ENCODE peak calls at places on chromosomes 6 and 20, in seven cellular contexts. One of them, this sample, is unnamed.
A peak's percentile ranks its signal among the peaks of the same experiment; 100 is the strongest.

GRCh38 chr20:43725666-43726065 is 1.1 kb downstream of the GTSF1L start:
- DNase-seq in mammary epithelial cell: no peak
- DNase-seq in thoracic aorta: no peak
- DNase-seq in AG10803: peak; percentile 18
- DNase-seq in fibroblast of lung: no peak
- DNase-seq in left lung: no peak
- DNase-seq in B cell: no peak
- DNase-seq in this sample: peak; percentile 24

GRCh38 chr6:142045380-142046270 is 87.1 kb upstream of the GJE1 start:
- DNase-seq in mammary epithelial cell: no peak
- DNase-seq in thoracic aorta: no peak
- DNase-seq in AG10803: peak; percentile 74
- DNase-seq in fibroblast of lung: peak; percentile 16
- DNase-seq in left lung: no peak
- DNase-seq in B cell: no peak
- DNase-seq in this sample: peak; percentile 72

GRCh38 chr20:34580588-34580940 is 22.0 kb downstream of the MAP1LC3A start:
- DNase-seq in mammary epithelial cell: no peak
- DNase-seq in thoracic aorta: no peak
- DNase-seq in AG10803: no peak
- DNase-seq in fibroblast of lung: no peak
- DNase-seq in left lung: no peak
- DNase-seq in B cell: no peak
- DNase-seq in this sample: no peak

GRCh38 chr6:4829089-4829488 is 52.9 kb downstream of the CDYL start:
- DNase-seq in mammary epithelial cell: no peak
- DNase-seq in thoracic aorta: no peak
- DNase-seq in AG10803: no peak
- DNase-seq in fibroblast of lung: no peak
- DNase-seq in left lung: no peak
- DNase-seq in B cell: no peak
- DNase-seq in this sample: no peak

GRCh38 chr6:132734694-132735236 is 20.9 kb upstream of the VNN1 start:
- DNase-seq in mammary epithelial cell: peak; percentile 26
- DNase-seq in thoracic aorta: no peak
- DNase-seq in AG10803: peak; percentile 51
- DNase-seq in fibroblast of lung: peak; percentile 10
- DNase-seq in left lung: no peak
- DNase-seq in B cell: no peak
- DNase-seq in this sample: peak; percentile 76

GRCh38 chr6:75830959-75831885 is 82.2 kb downstream of the MYO6 start:
- DNase-seq in mammary epithelial cell: peak; percentile 82
- DNase-seq in thoracic aorta: no peak
- DNase-seq in AG10803: peak; percentile 55
- DNase-seq in fibroblast of lung: peak; percentile 90
- DNase-seq in left lung: no peak
- DNase-seq in B cell: no peak
- DNase-seq in this sample: peak; percentile 42

GRCh38 chr20:33889312-33889711 is 78.2 kb downstream of the CHMP4B start:
- DNase-seq in mammary epithelial cell: no peak
- DNase-seq in thoracic aorta: no peak
- DNase-seq in AG10803: no peak
- DNase-seq in fibroblast of lung: no peak
- DNase-seq in left lung: no peak
- DNase-seq in B cell: no peak
- DNase-seq in this sample: no peak

GRCh38 chr6:168822376-168822775 is 381.4 kb downstream of the SMOC2 start:
- DNase-seq in mammary epithelial cell: no peak
- DNase-seq in thoracic aorta: no peak
- DNase-seq in AG10803: no peak
- DNase-seq in fibroblast of lung: no peak
- DNase-seq in left lung: no peak
- DNase-seq in B cell: no peak
- DNase-seq in this sample: no peak

GRCh38 chr6:53541900-53542299 is 3.0 kb downstream of the GCLC start:
- DNase-seq in mammary epithelial cell: no peak
- DNase-seq in thoracic aorta: no peak
- DNase-seq in AG10803: no peak
- DNase-seq in fibroblast of lung: no peak
- DNase-seq in left lung: no peak
- DNase-seq in B cell: no peak
- DNase-seq in this sample: no peak

GRCh38 chr6:8589941-8590676 is 154.8 kb upstream of the SLC35B3 start:
- DNase-seq in mammary epithelial cell: no peak
- DNase-seq in thoracic aorta: no peak
- DNase-seq in AG10803: no peak
- DNase-seq in fibroblast of lung: no peak
- DNase-seq in left lung: no peak
- DNase-seq in B cell: no peak
- DNase-seq in this sample: peak; percentile 17

GRCh38 chr6:170410241-170410640 is 103.7 kb downstream of the FAM120B start:
- DNase-seq in mammary epithelial cell: no peak
- DNase-seq in thoracic aorta: no peak
- DNase-seq in AG10803: no peak
- DNase-seq in fibroblast of lung: no peak
- DNase-seq in left lung: no peak
- DNase-seq in B cell: no peak
- DNase-seq in this sample: no peak

GRCh38 chr6:77415706-77416105 is 47.6 kb downstream of the HTR1B start:
- DNase-seq in mammary epithelial cell: no peak
- DNase-seq in thoracic aorta: no peak
- DNase-seq in AG10803: no peak
- DNase-seq in fibroblast of lung: no peak
- DNase-seq in left lung: no peak
- DNase-seq in B cell: no peak
- DNase-seq in this sample: no peak

GRCh38 chr20:8305449-8305978 is 173.4 kb downstream of the PLCB1 start:
- DNase-seq in mammary epithelial cell: peak; percentile 58
- DNase-seq in thoracic aorta: no peak
- DNase-seq in AG10803: no peak
- DNase-seq in fibroblast of lung: peak; percentile 11
- DNase-seq in left lung: peak; percentile 40
- DNase-seq in B cell: peak; percentile 51
- DNase-seq in this sample: peak; percentile 61

GRCh38 chr6:27889628-27890315 is 22.4 kb downstream of the OR2B2 start:
- DNase-seq in mammary epithelial cell: peak; percentile 8
- DNase-seq in thoracic aorta: no peak
- DNase-seq in AG10803: no peak
- DNase-seq in fibroblast of lung: no peak
- DNase-seq in left lung: no peak
- DNase-seq in B cell: no peak
- DNase-seq in this sample: no peak

GRCh38 chr20:11204926-11205768 is 531.3 kb upstream of the JAG1 start:
- DNase-seq in mammary epithelial cell: peak; percentile 69
- DNase-seq in thoracic aorta: no peak
- DNase-seq in AG10803: peak; percentile 66
- DNase-seq in fibroblast of lung: peak; percentile 48
- DNase-seq in left lung: no peak
- DNase-seq in B cell: peak; percentile 10
- DNase-seq in this sample: peak; percentile 88

GRCh38 chr20:42308980-42309524 is 690.9 kb upstream of the CHD6 start:
- DNase-seq in mammary epithelial cell: no peak
- DNase-seq in thoracic aorta: no peak
- DNase-seq in AG10803: no peak
- DNase-seq in fibroblast of lung: no peak
- DNase-seq in left lung: no peak
- DNase-seq in B cell: no peak
- DNase-seq in this sample: no peak

GRCh38 chr6:121847806-121848522 is 412.5 kb downstream of the GJA1 start:
- DNase-seq in mammary epithelial cell: no peak
- DNase-seq in thoracic aorta: no peak
- DNase-seq in AG10803: no peak
- DNase-seq in fibroblast of lung: no peak
- DNase-seq in left lung: no peak
- DNase-seq in B cell: no peak
- DNase-seq in this sample: no peak

GRCh38 chr6:121848523-121849255 is 413.2 kb downstream of the GJA1 start:
- DNase-seq in mammary epithelial cell: no peak
- DNase-seq in thoracic aorta: no peak
- DNase-seq in AG10803: peak; percentile 34
- DNase-seq in fibroblast of lung: peak; percentile 48
- DNase-seq in left lung: no peak
- DNase-seq in B cell: no peak
- DNase-seq in this sample: peak; percentile 64

GRCh38 chr6:121844898-121845297 is 409.5 kb downstream of the GJA1 start:
- DNase-seq in mammary epithelial cell: no peak
- DNase-seq in thoracic aorta: no peak
- DNase-seq in AG10803: no peak
- DNase-seq in fibroblast of lung: no peak
- DNase-seq in left lung: no peak
- DNase-seq in B cell: no peak
- DNase-seq in this sample: no peak

GRCh38 chr6:121851056-121851455 is 415.6 kb downstream of the GJA1 start:
- DNase-seq in mammary epithelial cell: no peak
- DNase-seq in thoracic aorta: no peak
- DNase-seq in AG10803: peak; percentile 44
- DNase-seq in fibroblast of lung: peak; percentile 35
- DNase-seq in left lung: no peak
- DNase-seq in B cell: no peak
- DNase-seq in this sample: peak; percentile 33

GRCh38 chr6:121849477-121849876 is 414.0 kb downstream of the GJA1 start:
- DNase-seq in mammary epithelial cell: peak; percentile 48
- DNase-seq in thoracic aorta: peak; percentile 4
- DNase-seq in AG10803: peak; percentile 62
- DNase-seq in fibroblast of lung: peak; percentile 67
- DNase-seq in left lung: no peak
- DNase-seq in B cell: peak; percentile 2
- DNase-seq in this sample: peak; percentile 86
- TF ChIP-seq CTCF in mammary epithelial cell: peak; percentile 89
- TF ChIP-seq CTCF in thoracic aorta: peak; percentile 65
- TF ChIP-seq CTCF in AG10803: peak; percentile 82
- TF ChIP-seq CTCF in fibroblast of lung: peak; percentile 91
- TF ChIP-seq CTCF in left lung: peak; percentile 50
- TF ChIP-seq CTCF in B cell: peak; percentile 13
- TF ChIP-seq CTCF in this sample: peak; percentile 87

DNA sequence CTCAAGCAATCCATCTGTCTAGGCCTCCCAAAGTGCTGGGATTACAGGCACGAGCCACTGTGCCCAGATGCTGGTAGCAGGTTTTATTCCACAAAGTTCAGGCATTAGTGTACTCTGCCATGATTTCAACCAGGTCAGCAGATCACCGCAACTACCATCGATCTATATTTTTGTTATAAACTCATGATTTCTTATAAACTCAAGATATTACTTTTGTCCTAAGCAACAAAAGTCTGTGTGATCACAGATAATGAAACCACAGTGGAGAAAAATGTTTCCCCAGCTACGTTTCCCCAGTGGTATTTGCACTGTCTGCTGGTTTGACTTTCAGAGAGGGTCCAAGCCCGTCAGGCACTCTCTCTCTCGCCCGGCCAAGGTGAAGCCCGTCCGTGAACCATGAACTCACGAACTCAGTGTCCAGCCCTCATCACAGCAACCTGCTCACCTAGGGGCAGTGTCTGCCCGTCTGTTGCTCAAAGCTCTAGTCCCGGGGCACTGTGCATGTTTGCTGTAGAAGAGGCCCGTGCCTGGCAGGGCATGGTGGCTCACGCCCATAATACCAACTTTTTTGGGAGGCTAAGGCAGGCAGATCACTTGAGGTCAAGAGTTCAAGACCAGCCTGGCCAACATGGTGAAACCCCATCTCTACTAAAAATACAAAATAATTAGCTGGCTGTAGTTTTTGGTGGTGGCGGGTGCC is 7.0 kb downstream of the SLC4A11 start:
- DNase-seq in mammary epithelial cell: no peak
- DNase-seq in thoracic aorta: no peak
- DNase-seq in AG10803: no peak
- DNase-seq in fibroblast of lung: no peak
- DNase-seq in left lung: no peak
- DNase-seq in B cell: no peak
- DNase-seq in this sample: no peak
- TF ChIP-seq CTCF in mammary epithelial cell: no peak
- TF ChIP-seq CTCF in thoracic aorta: no peak
- TF ChIP-seq CTCF in AG10803: no peak
- TF ChIP-seq CTCF in fibroblast of lung: no peak
- TF ChIP-seq CTCF in left lung: no peak
- TF ChIP-seq CTCF in B cell: no peak
- TF ChIP-seq CTCF in this sample: no peak

DNA sequence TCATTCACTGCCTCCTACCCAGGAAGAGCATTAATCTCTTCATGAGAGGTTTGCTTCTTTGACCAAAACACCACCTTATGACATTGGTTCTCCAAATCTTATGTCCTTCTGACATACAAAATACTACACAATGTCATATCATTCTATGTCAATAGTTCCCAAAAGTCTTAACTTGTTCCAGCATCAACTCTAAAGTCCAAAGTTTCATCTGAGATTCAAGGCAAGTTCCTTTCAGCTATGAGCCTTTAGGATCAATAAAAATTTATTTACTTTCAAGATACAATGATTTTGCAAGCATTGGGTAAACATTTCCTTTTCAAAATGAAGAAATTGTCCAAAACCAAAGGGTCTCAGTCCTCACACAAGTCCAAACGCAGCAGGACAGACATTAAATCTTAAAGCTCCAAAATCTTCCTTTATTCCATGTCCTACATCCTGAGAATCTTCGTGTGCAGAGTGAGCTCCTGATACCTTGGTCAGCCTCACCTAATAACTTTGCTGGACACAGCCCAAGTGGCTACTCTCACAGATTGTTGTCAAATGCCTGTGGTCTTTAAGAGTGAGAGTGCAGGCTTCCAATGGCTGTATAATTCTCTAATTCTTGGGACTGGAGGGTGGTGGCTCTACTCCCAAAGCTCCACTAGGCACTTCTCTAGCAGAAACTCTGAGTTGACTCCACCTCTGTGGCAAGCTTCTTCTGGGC is 1668.2 kb downstream of the HACE1 start:
- DNase-seq in mammary epithelial cell: no peak
- DNase-seq in thoracic aorta: no peak
- DNase-seq in AG10803: no peak
- DNase-seq in fibroblast of lung: no peak
- DNase-seq in left lung: no peak
- DNase-seq in B cell: no peak
- DNase-seq in this sample: no peak
- TF ChIP-seq CTCF in mammary epithelial cell: no peak
- TF ChIP-seq CTCF in thoracic aorta: no peak
- TF ChIP-seq CTCF in AG10803: no peak
- TF ChIP-seq CTCF in fibroblast of lung: no peak
- TF ChIP-seq CTCF in left lung: no peak
- TF ChIP-seq CTCF in B cell: no peak
- TF ChIP-seq CTCF in this sample: no peak

GRCh38 chr6:159213401-159213800 is 44.2 kb downstream of the FNDC1 start:
- DNase-seq in mammary epithelial cell: no peak
- DNase-seq in thoracic aorta: no peak
- DNase-seq in AG10803: peak; percentile 49
- DNase-seq in fibroblast of lung: peak; percentile 70
- DNase-seq in left lung: no peak
- DNase-seq in B cell: no peak
- DNase-seq in this sample: no peak

GRCh38 chr6:159214281-159214680 is 45.1 kb downstream of the FNDC1 start:
- DNase-seq in mammary epithelial cell: no peak
- DNase-seq in thoracic aorta: no peak
- DNase-seq in AG10803: no peak
- DNase-seq in fibroblast of lung: peak; percentile 53
- DNase-seq in left lung: no peak
- DNase-seq in B cell: no peak
- DNase-seq in this sample: no peak

GRCh38 chr6:159221486-159222170 is 52.4 kb downstream of the FNDC1 start:
- DNase-seq in mammary epithelial cell: no peak
- DNase-seq in thoracic aorta: no peak
- DNase-seq in AG10803: no peak
- DNase-seq in fibroblast of lung: peak; percentile 51
- DNase-seq in left lung: no peak
- DNase-seq in B cell: no peak
- DNase-seq in this sample: no peak

GRCh38 chr6:159220093-159220492 is 50.9 kb downstream of the FNDC1 start:
- DNase-seq in mammary epithelial cell: no peak
- DNase-seq in thoracic aorta: no peak
- DNase-seq in AG10803: no peak
- DNase-seq in fibroblast of lung: no peak
- DNase-seq in left lung: no peak
- DNase-seq in B cell: no peak
- DNase-seq in this sample: no peak

GRCh38 chr6:159217595-159218275 is 48.5 kb downstream of the FNDC1 start:
- DNase-seq in mammary epithelial cell: no peak
- DNase-seq in thoracic aorta: no peak
- DNase-seq in AG10803: peak; percentile 65
- DNase-seq in fibroblast of lung: peak; percentile 53
- DNase-seq in left lung: no peak
- DNase-seq in B cell: peak; percentile 47
- DNase-seq in this sample: peak; percentile 55
- TF ChIP-seq CTCF in mammary epithelial cell: no peak
- TF ChIP-seq CTCF in thoracic aorta: peak; percentile 59
- TF ChIP-seq CTCF in AG10803: peak; percentile 60
- TF ChIP-seq CTCF in fibroblast of lung: peak; percentile 42
- TF ChIP-seq CTCF in left lung: no peak
- TF ChIP-seq CTCF in B cell: no peak
- TF ChIP-seq CTCF in this sample: peak; percentile 52

This sample was measured in choroid plexus epithelial cell.